ENCODE peak calls at places on chromosomes 4 and X, in nine cellular contexts. One of them, this sample, is unnamed.
A peak's percentile ranks its signal among the peaks of the same experiment; 100 is the strongest.

GRCh38 chr4:4762909-4763814 is 96.3 kb upstream of the MSX1 start:
- DNase-seq in IMR-90: peak; percentile 59
- DNase-seq in AG10803: peak; percentile 69
- DNase-seq in testis: no peak
- DNase-seq in osteocyte: no peak
- DNase-seq in foreskin fibroblast: peak; percentile 77
- DNase-seq in GM13977: peak; percentile 82
- DNase-seq in nephron progenitor cell: no peak
- DNase-seq in neural crest cell: no peak
- DNase-seq in this sample: peak; percentile 54

GRCh38 chr4:926538-926937 is 5.6 kb downstream of the GAK start:
- DNase-seq in IMR-90: no peak
- DNase-seq in AG10803: no peak
- DNase-seq in testis: no peak
- DNase-seq in osteocyte: no peak
- DNase-seq in foreskin fibroblast: peak; percentile 22
- DNase-seq in GM13977: no peak
- DNase-seq in nephron progenitor cell: peak; percentile 62
- DNase-seq in neural crest cell: peak; percentile 41
- DNase-seq in this sample: no peak

GRCh38 chrX:132634521-132634920 is 145.7 kb upstream of the MBNL3 start:
- DNase-seq in IMR-90: no peak
- DNase-seq in AG10803: no peak
- DNase-seq in testis: peak; percentile 61
- DNase-seq in osteocyte: no peak
- DNase-seq in foreskin fibroblast: no peak
- DNase-seq in GM13977: no peak
- DNase-seq in nephron progenitor cell: no peak
- DNase-seq in neural crest cell: no peak
- DNase-seq in this sample: no peak

GRCh38 chr4:111945014-111945413 is 200.2 kb upstream of the FAM241A start:
- DNase-seq in IMR-90: no peak
- DNase-seq in AG10803: peak; percentile 23
- DNase-seq in testis: no peak
- DNase-seq in osteocyte: no peak
- DNase-seq in foreskin fibroblast: peak; percentile 20
- DNase-seq in GM13977: no peak
- DNase-seq in nephron progenitor cell: no peak
- DNase-seq in neural crest cell: no peak
- DNase-seq in this sample: peak; percentile 21

GRCh38 chr4:6776920-6777635 is 5.4 kb upstream of the KIAA0232 start:
- DNase-seq in IMR-90: no peak
- DNase-seq in AG10803: no peak
- DNase-seq in testis: no peak
- DNase-seq in osteocyte: no peak
- DNase-seq in foreskin fibroblast: no peak
- DNase-seq in GM13977: no peak
- DNase-seq in nephron progenitor cell: no peak
- DNase-seq in neural crest cell: no peak
- DNase-seq in this sample: no peak

GRCh38 chr4:99857302-99857701 is 36.9 kb downstream of the LAMTOR3 start:
- DNase-seq in IMR-90: no peak
- DNase-seq in AG10803: no peak
- DNase-seq in testis: no peak
- DNase-seq in osteocyte: no peak
- DNase-seq in foreskin fibroblast: no peak
- DNase-seq in GM13977: no peak
- DNase-seq in nephron progenitor cell: no peak
- DNase-seq in neural crest cell: no peak
- DNase-seq in this sample: no peak

GRCh38 chrX:345020-345925 is 26.7 kb upstream of the GTPBP6 start:
- DNase-seq in IMR-90: no peak
- DNase-seq in AG10803: no peak
- DNase-seq in testis: no peak
- DNase-seq in osteocyte: peak; percentile 82
- DNase-seq in foreskin fibroblast: no peak
- DNase-seq in GM13977: no peak
- DNase-seq in nephron progenitor cell: no peak
- DNase-seq in neural crest cell: no peak
- DNase-seq in this sample: no peak

GRCh38 chr4:153467897-153468262 is 1.7 kb downstream of the TMEM131L start:
- DNase-seq in IMR-90: no peak
- DNase-seq in AG10803: no peak
- DNase-seq in testis: no peak
- DNase-seq in osteocyte: no peak
- DNase-seq in foreskin fibroblast: peak; percentile 55
- DNase-seq in GM13977: no peak
- DNase-seq in nephron progenitor cell: no peak
- DNase-seq in neural crest cell: no peak
- DNase-seq in this sample: peak; percentile 16

GRCh38 chr4:112633477-112634235 is 3.1 kb downstream of the ZGRF1 start:
- DNase-seq in IMR-90: peak; percentile 43
- DNase-seq in AG10803: peak; percentile 55
- DNase-seq in testis: no peak
- DNase-seq in osteocyte: no peak
- DNase-seq in foreskin fibroblast: peak; percentile 61
- DNase-seq in GM13977: peak; percentile 23
- DNase-seq in nephron progenitor cell: no peak
- DNase-seq in neural crest cell: no peak
- DNase-seq in this sample: peak; percentile 42

GRCh38 chr4:123862812-123863211 is 466.2 kb downstream of the SPRY1 start:
- DNase-seq in IMR-90: no peak
- DNase-seq in AG10803: no peak
- DNase-seq in testis: no peak
- DNase-seq in osteocyte: no peak
- DNase-seq in foreskin fibroblast: no peak
- DNase-seq in GM13977: no peak
- DNase-seq in nephron progenitor cell: no peak
- DNase-seq in neural crest cell: no peak
- DNase-seq in this sample: no peak

GRCh38 chr4:2042207-2042946 is 16.8 kb upstream of the NAT8L start:
- DNase-seq in IMR-90: no peak
- DNase-seq in AG10803: no peak
- DNase-seq in testis: no peak
- DNase-seq in osteocyte: no peak
- DNase-seq in foreskin fibroblast: peak; percentile 47
- DNase-seq in GM13977: peak; percentile 86
- DNase-seq in nephron progenitor cell: peak; percentile 70
- DNase-seq in neural crest cell: no peak
- DNase-seq in this sample: no peak

GRCh38 chr4:526971-527460 is 28.0 kb downstream of the PIGG start:
- DNase-seq in IMR-90: no peak
- DNase-seq in AG10803: no peak
- DNase-seq in testis: no peak
- DNase-seq in osteocyte: no peak
- DNase-seq in foreskin fibroblast: no peak
- DNase-seq in GM13977: no peak
- DNase-seq in nephron progenitor cell: no peak
- DNase-seq in neural crest cell: no peak
- DNase-seq in this sample: no peak

GRCh38 chrX:105658136-105658535 is 164.2 kb upstream of the NRK start:
- DNase-seq in IMR-90: no peak
- DNase-seq in AG10803: peak; percentile 25
- DNase-seq in testis: no peak
- DNase-seq in osteocyte: no peak
- DNase-seq in foreskin fibroblast: peak; percentile 59
- DNase-seq in GM13977: no peak
- DNase-seq in nephron progenitor cell: no peak
- DNase-seq in neural crest cell: no peak
- DNase-seq in this sample: peak; percentile 13

GRCh38 chr4:39103291-39103690 is 41.3 kb downstream of the KLHL5 start:
- DNase-seq in IMR-90: no peak
- DNase-seq in AG10803: no peak
- DNase-seq in testis: no peak
- DNase-seq in osteocyte: no peak
- DNase-seq in foreskin fibroblast: no peak
- DNase-seq in GM13977: no peak
- DNase-seq in nephron progenitor cell: no peak
- DNase-seq in neural crest cell: no peak
- DNase-seq in this sample: no peak

GRCh38 chr4:118356731-118357130 is 3.9 kb upstream of the PRSS12 start:
- DNase-seq in IMR-90: peak; percentile 37
- DNase-seq in AG10803: peak; percentile 45
- DNase-seq in testis: no peak
- DNase-seq in osteocyte: no peak
- DNase-seq in foreskin fibroblast: peak; percentile 70
- DNase-seq in GM13977: no peak
- DNase-seq in nephron progenitor cell: no peak
- DNase-seq in neural crest cell: no peak
- DNase-seq in this sample: no peak

GRCh38 chrX:71664889-71665491 is 2.4 kb upstream of the LOC101059915 start:
- DNase-seq in IMR-90: no peak
- DNase-seq in AG10803: no peak
- DNase-seq in testis: no peak
- DNase-seq in osteocyte: no peak
- DNase-seq in foreskin fibroblast: no peak
- DNase-seq in GM13977: no peak
- DNase-seq in nephron progenitor cell: no peak
- DNase-seq in neural crest cell: no peak
- DNase-seq in this sample: no peak
- TF ChIP-seq CTCF in IMR-90: no peak
- TF ChIP-seq CTCF in AG10803: no peak
- TF ChIP-seq CTCF in testis: no peak
- TF ChIP-seq CTCF in osteocyte: no peak
- TF ChIP-seq CTCF in foreskin fibroblast: no peak
- TF ChIP-seq CTCF in GM13977: no peak
- TF ChIP-seq CTCF in nephron progenitor cell: no peak
- TF ChIP-seq CTCF in neural crest cell: no peak
- TF ChIP-seq CTCF in this sample: no peak

DNA sequence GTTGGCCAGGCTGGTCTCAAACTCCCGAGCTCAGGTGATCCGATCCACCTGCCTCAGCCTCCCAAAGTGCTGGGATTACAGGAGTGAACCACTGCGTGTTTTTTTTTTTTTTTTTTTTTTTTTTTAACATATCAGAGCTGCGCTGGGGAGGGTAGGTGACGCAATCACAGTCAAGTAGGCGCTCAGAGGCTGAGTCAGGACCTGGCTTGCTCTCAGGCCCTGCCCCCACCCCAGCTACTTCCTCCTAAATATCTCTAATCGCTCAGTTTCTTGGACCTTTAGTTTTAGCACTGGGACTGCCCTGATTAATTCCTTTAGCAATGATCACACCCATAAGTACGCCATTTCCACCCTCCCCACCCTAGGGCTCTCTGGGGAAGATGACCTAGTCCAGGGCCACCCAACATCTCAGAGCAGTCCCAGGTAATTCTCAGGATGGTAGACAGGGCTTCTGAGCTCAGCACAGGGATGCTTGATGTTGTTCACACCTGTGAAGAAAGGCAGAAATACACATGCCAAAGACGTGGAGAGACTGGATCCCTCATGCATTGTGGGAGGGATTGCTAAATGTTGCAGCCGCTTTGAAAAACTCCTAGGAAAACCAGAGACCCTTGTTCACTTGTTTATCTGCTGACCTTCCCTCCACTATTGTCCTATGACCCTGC is 50.2 kb downstream of the DDX3X start:
- DNase-seq in IMR-90: peak; percentile 86
- DNase-seq in AG10803: peak; percentile 71
- DNase-seq in testis: peak; percentile 29
- DNase-seq in osteocyte: no peak
- DNase-seq in foreskin fibroblast: peak; percentile 77
- DNase-seq in GM13977: no peak
- DNase-seq in nephron progenitor cell: no peak
- DNase-seq in neural crest cell: no peak
- DNase-seq in this sample: peak; percentile 46
- TF ChIP-seq CTCF in IMR-90: no peak
- TF ChIP-seq CTCF in AG10803: no peak
- TF ChIP-seq CTCF in testis: no peak
- TF ChIP-seq CTCF in osteocyte: no peak
- TF ChIP-seq CTCF in foreskin fibroblast: no peak
- TF ChIP-seq CTCF in GM13977: no peak
- TF ChIP-seq CTCF in nephron progenitor cell: no peak
- TF ChIP-seq CTCF in neural crest cell: no peak
- TF ChIP-seq CTCF in this sample: no peak

DNA sequence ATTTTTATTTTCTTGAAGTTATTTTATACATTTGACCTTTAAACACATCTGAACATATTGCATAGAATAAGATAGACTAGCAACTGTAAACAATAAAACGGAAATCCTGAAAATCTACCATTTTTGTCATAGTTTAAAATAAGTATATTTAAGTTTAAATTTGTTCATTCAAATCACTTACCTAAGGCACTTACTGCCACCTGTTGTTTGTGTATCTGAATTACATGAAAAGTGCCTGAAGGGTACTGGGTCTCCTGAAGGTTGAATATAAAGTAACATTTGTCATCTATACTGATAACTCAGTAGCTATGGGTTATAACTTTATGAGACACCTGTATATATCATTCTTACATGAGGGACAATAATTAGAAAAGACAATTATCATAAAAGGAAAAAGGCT is 38.6 kb downstream of the TRPC5 start:
- DNase-seq in IMR-90: peak; percentile 15
- DNase-seq in AG10803: no peak
- DNase-seq in testis: no peak
- DNase-seq in osteocyte: no peak
- DNase-seq in foreskin fibroblast: no peak
- DNase-seq in GM13977: no peak
- DNase-seq in nephron progenitor cell: peak; percentile 5
- DNase-seq in neural crest cell: no peak
- DNase-seq in this sample: no peak
- TF ChIP-seq CTCF in IMR-90: peak; percentile 39
- TF ChIP-seq CTCF in AG10803: peak; percentile 25
- TF ChIP-seq CTCF in testis: peak; percentile 12
- TF ChIP-seq CTCF in osteocyte: peak; percentile 15
- TF ChIP-seq CTCF in foreskin fibroblast: no peak
- TF ChIP-seq CTCF in GM13977: peak; percentile 37
- TF ChIP-seq CTCF in nephron progenitor cell: peak; percentile 66
- TF ChIP-seq CTCF in neural crest cell: peak; percentile 74
- TF ChIP-seq CTCF in this sample: no peak

GRCh38 chr4:142845293-142846070 is 619 bp downstream of the INPP4B start:
- DNase-seq in IMR-90: no peak
- DNase-seq in AG10803: no peak
- DNase-seq in testis: peak; percentile 18
- DNase-seq in osteocyte: no peak
- DNase-seq in foreskin fibroblast: peak; percentile 47
- DNase-seq in GM13977: peak; percentile 4
- DNase-seq in nephron progenitor cell: peak; percentile 58
- DNase-seq in neural crest cell: no peak
- DNase-seq in this sample: no peak

GRCh38 chr4:142844782-142845181 is 1.3 kb downstream of the INPP4B start:
- DNase-seq in IMR-90: no peak
- DNase-seq in AG10803: no peak
- DNase-seq in testis: no peak
- DNase-seq in osteocyte: no peak
- DNase-seq in foreskin fibroblast: peak; percentile 6
- DNase-seq in GM13977: no peak
- DNase-seq in nephron progenitor cell: no peak
- DNase-seq in neural crest cell: no peak
- DNase-seq in this sample: no peak

GRCh38 chr4:142850478-142850877 is 4.4 kb upstream of the INPP4B start:
- DNase-seq in IMR-90: no peak
- DNase-seq in AG10803: no peak
- DNase-seq in testis: no peak
- DNase-seq in osteocyte: no peak
- DNase-seq in foreskin fibroblast: peak; percentile 24
- DNase-seq in GM13977: no peak
- DNase-seq in nephron progenitor cell: no peak
- DNase-seq in neural crest cell: no peak
- DNase-seq in this sample: peak; percentile 11

GRCh38 chr4:142846105-142846728 is at the start of gene INPP4B:
- DNase-seq in IMR-90: peak; percentile 65
- DNase-seq in AG10803: peak; percentile 58
- DNase-seq in testis: peak; percentile 33
- DNase-seq in osteocyte: peak; percentile 85
- DNase-seq in foreskin fibroblast: peak; percentile 75
- DNase-seq in GM13977: peak; percentile 15
- DNase-seq in nephron progenitor cell: peak; percentile 68
- DNase-seq in neural crest cell: peak; percentile 38
- DNase-seq in this sample: peak; percentile 57

GRCh38 chr4:142846729-142847606 is 867 bp upstream of the INPP4B start:
- DNase-seq in IMR-90: no peak
- DNase-seq in AG10803: no peak
- DNase-seq in testis: peak; percentile 17
- DNase-seq in osteocyte: no peak
- DNase-seq in foreskin fibroblast: peak; percentile 57
- DNase-seq in GM13977: peak; percentile 22
- DNase-seq in nephron progenitor cell: peak; percentile 45
- DNase-seq in neural crest cell: peak; percentile 9
- DNase-seq in this sample: peak; percentile 26
- TF ChIP-seq CTCF in IMR-90: no peak
- TF ChIP-seq CTCF in AG10803: no peak
- TF ChIP-seq CTCF in testis: no peak
- TF ChIP-seq CTCF in osteocyte: peak; percentile 39
- TF ChIP-seq CTCF in foreskin fibroblast: no peak
- TF ChIP-seq CTCF in GM13977: peak; percentile 32
- TF ChIP-seq CTCF in nephron progenitor cell: peak; percentile 30
- TF ChIP-seq CTCF in neural crest cell: peak; percentile 67
- TF ChIP-seq CTCF in this sample: peak; percentile 67

This sample was measured in HFFc6.